ENCODE peak calls at places on chromosome 3, in eight cellular contexts. G, O, V, K, T, H, B and X are unnamed samples.

GRCh38 chr3:184348057-184348382 is 10.6 kb downstream of the FAM131A start:
- DNase-seq in G (no peak), O (no peak), V (no peak), K (no peak), T (no peak), H (no peak), B (no peak), X (no peak)

GRCh38 chr3:64161481-64161952 is 63.7 kb downstream of the PRICKLE2 start:
- DNase-seq in G (no peak), O (peak; percentile 65), V (no peak), K (no peak), T (no peak), H (no peak), B (no peak), X (no peak)

GRCh38 chr3:125280966-125281365 is 68.4 kb upstream of the SLC12A8 start:
- DNase-seq in G (no peak), O (no peak), V (peak; percentile 49), K (no peak), T (peak; percentile 80), H (peak; percentile 25), B (no peak), X (no peak)

GRCh38 chr3:55484191-55484644 is 2.9 kb downstream of the WNT5A start:
- DNase-seq in G (no peak), O (no peak), V (no peak), K (no peak), T (no peak), H (no peak), B (no peak), X (no peak)

GRCh38 chr3:60884005-60884404 is 367.2 kb downstream of the FHIT start:
- DNase-seq in G (no peak), O (no peak), V (no peak), K (no peak), T (no peak), H (no peak), B (no peak), X (no peak)

GRCh38 chr3:45657853-45658252 is 31.3 kb upstream of the SACM1L start:
- DNase-seq in G (no peak), O (no peak), V (no peak), K (no peak), T (no peak), H (no peak), B (no peak), X (no peak)

GRCh38 chr3:8341853-8342252 is 159.8 kb upstream of the LMCD1 start:
- DNase-seq in G (no peak), O (peak; percentile 83), V (no peak), K (no peak), T (peak; percentile 19), H (no peak), B (no peak), X (no peak)

GRCh38 chr3:24315991-24316390 is 178.7 kb downstream of the THRB start:
- DNase-seq in G (no peak), O (no peak), V (no peak), K (no peak), T (peak; percentile 43), H (no peak), B (no peak), X (no peak)

GRCh38 chr3:183629546-183630301 is 5.7 kb upstream of the KLHL24 start:
- DNase-seq in G (no peak), O (peak; percentile 19), V (no peak), K (no peak), T (peak; percentile 61), H (no peak), B (no peak), X (no peak)

GRCh38 chr3:122929576-122930365 is 97.8 kb downstream of the SEMA5B start:
- DNase-seq in G (no peak), O (no peak), V (no peak), K (no peak), T (no peak), H (no peak), B (no peak), X (no peak)

GRCh38 chr3:190322604-190323240 is 476 bp upstream of the CLDN1 start:
- DNase-seq in G (no peak), O (no peak), V (no peak), K (peak; percentile 65), T (peak; percentile 46), H (no peak), B (no peak), X (no peak)

GRCh38 chr3:178417736-178418135 is 118.5 kb upstream of the KCNMB2 start:
- DNase-seq in G (no peak), O (no peak), V (no peak), K (no peak), T (no peak), H (no peak), B (no peak), X (no peak)

DNA sequence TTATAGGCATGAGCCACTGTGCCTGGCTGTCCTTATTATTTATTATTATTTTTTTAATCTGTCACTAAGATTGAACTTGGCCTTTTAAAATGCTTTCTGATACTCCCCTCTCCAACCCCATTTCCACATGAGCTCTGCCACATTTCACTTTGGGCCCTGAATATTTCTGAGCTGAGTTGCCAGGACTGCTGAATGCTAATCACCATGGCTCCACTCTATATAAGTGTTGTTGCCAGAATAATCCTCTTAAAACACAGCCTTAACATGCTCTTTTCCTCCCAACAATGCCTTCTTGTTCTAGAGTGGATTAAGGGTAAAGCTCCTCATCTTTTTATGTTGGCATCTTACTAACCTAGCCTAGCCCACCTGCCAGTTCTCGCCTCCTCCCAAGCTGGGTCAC is 124.4 kb downstream of the PDZRN3 start:
- DNase-seq in G (no peak), O (no peak), V (peak; percentile 34), K (no peak), T (no peak), H (no peak), B (no peak), X (no peak)
- H3K27ac ChIP-seq in G (no peak overlapping the region), O (no peak overlapping the region), V (no peak overlapping the region), K (peak overlapping the region; percentile 9), T (no peak overlapping the region), H (peak overlapping the region; percentile 22), B (no peak overlapping the region), X (no peak overlapping the region)

DNA sequence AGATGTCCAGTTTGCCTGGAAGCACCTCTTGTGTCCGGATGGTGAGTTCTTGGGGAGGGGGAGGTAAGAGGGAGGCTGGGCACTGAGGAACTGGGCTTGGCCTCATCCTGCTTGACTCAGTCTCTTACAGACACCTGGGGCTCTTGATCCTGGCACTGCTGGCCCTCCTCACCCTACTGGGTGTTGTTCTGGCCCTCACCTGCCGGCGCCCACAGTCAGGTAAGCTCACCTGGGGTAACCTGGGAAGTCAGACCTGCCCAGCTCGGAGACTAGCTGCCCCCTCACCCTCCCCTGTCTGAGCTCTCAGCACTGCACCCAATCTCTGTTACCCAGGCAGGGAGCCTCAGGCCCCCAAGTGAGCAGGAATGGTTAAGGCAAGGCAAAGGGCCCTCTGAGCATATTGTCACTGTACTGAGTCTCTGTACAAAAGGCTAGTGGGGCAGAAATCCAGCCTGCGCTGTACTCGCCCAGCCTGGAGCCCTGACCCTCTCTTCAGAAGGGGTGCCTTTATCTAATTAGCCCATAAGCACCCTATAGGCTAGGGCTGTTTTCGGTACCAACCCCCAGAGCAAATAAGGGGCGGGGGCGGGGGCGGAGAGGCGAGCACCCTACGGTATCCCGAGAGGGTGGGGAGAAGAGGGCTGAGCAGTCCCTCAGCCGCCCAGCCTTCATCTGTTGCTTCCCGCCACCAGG is 2.2 kb upstream of the IL17RC start:
- DNase-seq in G (no peak), O (no peak), V (no peak), K (no peak), T (no peak), H (no peak), B (no peak), X (no peak)
- H3K27ac ChIP-seq in G (peak overlapping the region; percentile 79), O (no peak overlapping the region), V (no peak overlapping the region), K (peak overlapping the region; percentile 93), T (peak overlapping the region; percentile 44), H (peak overlapping the region; percentile 90), B (no peak overlapping the region), X (peak overlapping the region; percentile 93)

GRCh38 chr3:107431048-107431297 is 53.7 kb downstream of the CCDC54 start:
- DNase-seq in G (peak; percentile 73), O (no peak), V (peak; percentile 1), K (peak; percentile 37), T (no peak), H (peak; percentile 50), B (no peak), X (peak; percentile 55)

GRCh38 chr3:107431298-107432012 is 54.2 kb downstream of the CCDC54 start:
- DNase-seq in G (peak; percentile 90), O (peak; percentile 76), V (peak; percentile 50), K (peak; percentile 67), T (peak; percentile 67), H (peak; percentile 82), B (no peak), X (peak; percentile 73)

GRCh38 chr3:107432013-107432515 is 54.8 kb downstream of the CCDC54 start:
- DNase-seq in G (no peak), O (no peak), V (peak; percentile 10), K (peak; percentile 30), T (peak; percentile 42), H (peak; percentile 28), B (no peak), X (no peak)

GRCh38 chr3:107429330-107430181 is 52.3 kb downstream of the CCDC54 start:
- DNase-seq in G (peak; percentile 86), O (peak; percentile 64), V (peak; percentile 87), K (peak; percentile 77), T (peak; percentile 94), H (peak; percentile 80), B (peak; percentile 67), X (peak; percentile 50)

DNA sequence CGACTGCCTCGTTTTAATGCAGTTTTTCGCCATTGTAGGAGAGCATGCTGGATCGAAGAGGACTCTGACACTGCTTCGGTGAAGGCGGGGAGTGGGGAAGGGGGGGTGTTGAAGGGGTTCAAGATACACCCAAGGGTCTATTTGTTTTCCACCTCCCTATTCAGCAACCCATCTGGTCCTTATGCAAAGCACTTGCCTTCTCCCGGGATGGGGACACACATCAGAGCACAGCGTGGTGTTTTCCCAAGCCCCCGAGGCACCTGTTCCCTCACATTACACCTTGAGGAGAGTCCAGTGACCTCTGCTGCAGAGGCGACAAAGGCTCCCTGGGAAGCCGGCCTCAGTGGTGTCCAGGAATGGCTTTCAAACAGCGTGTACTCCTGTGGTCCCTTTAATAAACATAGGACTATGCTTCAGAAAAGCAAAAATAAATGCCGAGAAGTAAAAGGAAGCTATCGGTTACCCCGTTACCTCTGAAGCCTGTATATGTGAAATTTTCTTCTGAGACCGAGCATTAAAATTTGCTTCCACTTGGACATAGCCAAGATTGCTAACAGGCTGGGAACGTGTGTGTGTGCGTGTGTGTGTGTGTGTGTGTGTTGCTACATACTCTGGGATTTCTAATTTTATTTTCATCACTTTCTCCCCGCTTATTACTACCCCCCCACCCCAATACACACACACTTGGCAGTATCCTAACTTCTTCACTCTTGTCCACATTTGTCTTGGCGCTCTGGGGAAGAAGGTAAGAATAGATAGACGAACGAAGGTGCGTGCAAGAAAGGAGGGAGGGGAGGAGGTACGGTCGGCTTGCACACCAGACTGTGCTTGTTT is 53.2 kb downstream of the CCDC54 start:
- DNase-seq in G (no peak), O (no peak), V (peak; percentile 19), K (peak; percentile 34), T (peak; percentile 54), H (peak; percentile 29), B (no peak), X (no peak)
- H3K27ac ChIP-seq in G (peak overlapping the region; percentile 100), O (no peak overlapping the region), V (no peak overlapping the region), K (peak overlapping the region; percentile 96), T (no peak overlapping the region), H (peak overlapping the region; percentile 98), B (peak overlapping the region; percentile 73), X (peak overlapping the region; percentile 97)

DNA sequence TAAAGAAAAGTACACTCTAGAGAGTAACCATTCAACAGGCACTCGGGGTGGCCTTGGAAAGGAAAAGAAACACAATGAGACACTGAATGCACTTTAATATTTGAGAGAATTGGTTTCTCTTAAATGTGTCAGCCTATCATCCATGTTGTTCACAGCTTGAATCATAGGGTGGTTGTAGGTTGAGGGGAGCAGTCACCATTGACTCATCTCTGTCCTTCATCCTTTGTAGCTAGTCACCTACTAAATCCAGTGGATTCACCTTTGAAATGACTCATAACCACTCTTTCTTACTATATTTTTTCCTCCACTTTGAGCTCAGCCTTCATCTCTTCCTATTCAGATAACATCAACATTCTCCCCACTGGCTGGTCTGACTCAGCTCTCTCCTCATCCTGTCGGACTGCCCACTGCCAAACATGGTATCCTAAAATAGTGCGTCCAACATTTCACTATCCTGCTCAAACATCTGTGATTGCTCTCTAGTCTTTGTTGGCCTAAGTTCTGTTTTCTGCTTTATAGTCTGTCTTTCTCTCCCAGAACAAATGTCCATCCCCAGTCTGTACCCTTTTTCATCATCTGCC is 182.7 kb upstream of the GADL1 start:
- DNase-seq in G (no peak), O (peak; percentile 86), V (peak; percentile 96), K (peak; percentile 18), T (peak; percentile 72), H (no peak), B (peak; percentile 80), X (no peak)
- H3K27ac ChIP-seq in G (no peak overlapping the region), O (peak overlapping the region; percentile 67), V (no peak overlapping the region), K (no peak overlapping the region), T (no peak overlapping the region), H (no peak overlapping the region), B (no peak overlapping the region), X (no peak overlapping the region)